ENCODE peak calls at places on chromosome 15, in six cellular contexts. M is A549, A is HepG2, L is K562, F is GM12878, T is upper lobe of left lung. G is an unnamed sample.

GRCh38 chr15:25694823-25695312 is 168.3 kb downstream of the ATP10A start:
- ATAC-seq in M (no peak), A (no peak), L (no peak), F (no peak), T (no peak), G (no peak)

GRCh38 chr15:90870354-90871096 is 2.1 kb downstream of the FURIN start:
- ATAC-seq in M (no peak), A (no peak), L (no peak), F (peak; percentile 30), T (no peak), G (no peak)

GRCh38 chr15:71124937-71125755 is 9.9 kb downstream of the THSD4 start:
- ATAC-seq in M (no peak), A (no peak), L (no peak), F (no peak), T (no peak), G (peak; percentile 46)

GRCh38 chr15:59002418-59002859 is 15.0 kb downstream of the RNF111 start:
- ATAC-seq in M (no peak), A (no peak), L (no peak), F (peak; percentile 85), T (peak; percentile 77), G (no peak)

GRCh38 chr15:41241251-41241964 is 10.3 kb downstream of the CHP1 start:
- ATAC-seq in M (no peak), A (peak; percentile 89), L (peak; percentile 74), F (no peak), T (no peak), G (no peak)

GRCh38 chr15:52294881-52295420 is 653 bp downstream of the MYO5C start:
- ATAC-seq in M (peak; percentile 32), A (peak; percentile 71), L (no peak), F (peak; percentile 14), T (peak; percentile 15), G (peak; percentile 11)

GRCh38 chr15:31489801-31490646 is 163.4 kb downstream of the KLF13 start:
- ATAC-seq in M (peak; percentile 76), A (peak; percentile 64), L (peak; percentile 72), F (peak; percentile 30), T (peak; percentile 82), G (no peak)

GRCh38 chr15:58139631-58140522 is 1.7 kb downstream of the AQP9 start:
- ATAC-seq in M (no peak), A (no peak), L (no peak), F (no peak), T (peak; percentile 79), G (peak; percentile 60)

GRCh38 chr15:22904736-22905135 is 66.3 kb downstream of the NIPA2 start:
- ATAC-seq in M (no peak), A (no peak), L (no peak), F (no peak), T (no peak), G (no peak)

GRCh38 chr15:92903956-92904831 is 4.1 kb downstream of the CHD2 start:
- ATAC-seq in M (peak; percentile 90), A (peak; percentile 90), L (peak; percentile 82), F (peak; percentile 78), T (peak; percentile 95), G (peak; percentile 94)

GRCh38 chr15:67080900-67081431 is 15.6 kb downstream of the SMAD3 start:
- ATAC-seq in M (peak; percentile 7), A (peak; percentile 23), L (peak; percentile 54), F (peak; percentile 58), T (peak; percentile 65), G (peak; percentile 25)

GRCh38 chr15:91289324-91289723 is 189.3 kb downstream of the SV2B start:
- ATAC-seq in M (peak; percentile 48), A (peak; percentile 55), L (peak; percentile 82), F (peak; percentile 34), T (no peak), G (no peak)

GRCh38 chr15:99708563-99708962 is 24.7 kb downstream of the LYSMD4 start:
- ATAC-seq in M (peak; percentile 81), A (no peak), L (peak; percentile 76), F (no peak), T (peak; percentile 92), G (peak; percentile 87)

GRCh38 chr15:46548989-46549388 is 914.2 kb downstream of the SQOR start:
- ATAC-seq in M (no peak), A (no peak), L (no peak), F (no peak), T (no peak), G (no peak)

GRCh38 chr15:50438251-50438650 is 14.0 kb downstream of the USP8 start:
- ATAC-seq in M (no peak), A (no peak), L (no peak), F (no peak), T (no peak), G (no peak)

GRCh38 chr15:48939686-48940085 is 24.0 kb downstream of the SHC4 start:
- ATAC-seq in M (peak; percentile 87), A (no peak), L (no peak), F (no peak), T (peak; percentile 70), G (no peak)

GRCh38 chr15:57691082-57691481 is 15.4 kb upstream of the POLR2M start:
- ATAC-seq in M (no peak), A (no peak), L (no peak), F (no peak), T (no peak), G (no peak)

GRCh38 chr15:42511010-42511396 is 15.6 kb downstream of the SNAP23 start:
- ATAC-seq in M (no peak), A (no peak), L (no peak), F (no peak), T (peak; percentile 82), G (peak; percentile 54)

GRCh38 chr15:94791516-94791915 is 560.2 kb downstream of the MCTP2 start:
- ATAC-seq in M (no peak), A (no peak), L (no peak), F (no peak), T (no peak), G (no peak)

GRCh38 chr15:79381593-79381992 is 50.5 kb upstream of the MINAR1 start:
- ATAC-seq in M (peak; percentile 33), A (peak; percentile 61), L (no peak), F (no peak), T (no peak), G (no peak)

GRCh38 chr15:57415559-57415958 is 39.3 kb downstream of the CGNL1 start:
- ATAC-seq in M (no peak), A (no peak), L (no peak), F (no peak), T (no peak), G (no peak)

GRCh38 chr15:72229947-72230196 is 1.1 kb downstream of the PKM start:
- ATAC-seq in M (no peak), A (no peak), L (peak; percentile 5), F (no peak), T (no peak), G (no peak)

GRCh38 chr15:78838480-78838879 is 27.2 kb upstream of the ADAMTS7 start:
- ATAC-seq in M (no peak), A (no peak), L (no peak), F (no peak), T (peak; percentile 41), G (peak; percentile 69)

GRCh38 chr15:48721061-48721810 is 75.7 kb upstream of the FBN1 start:
- ATAC-seq in M (no peak), A (no peak), L (no peak), F (no peak), T (peak; percentile 77), G (peak; percentile 72)

GRCh38 chr15:71899665-71900064 is 89.3 kb downstream of the NR2E3 start:
- ATAC-seq in M (no peak), A (no peak), L (no peak), F (no peak), T (no peak), G (no peak)

GRCh38 chr15:52234596-52235541 is 43.7 kb upstream of the GNB5 start:
- ATAC-seq in M (peak; percentile 41), A (no peak), L (no peak), F (peak; percentile 43), T (no peak), G (no peak)

GRCh38 chr15:26937134-26937533 is 33.8 kb upstream of the GABRG3 start:
- ATAC-seq in M (no peak), A (no peak), L (no peak), F (no peak), T (no peak), G (no peak)

DNA sequence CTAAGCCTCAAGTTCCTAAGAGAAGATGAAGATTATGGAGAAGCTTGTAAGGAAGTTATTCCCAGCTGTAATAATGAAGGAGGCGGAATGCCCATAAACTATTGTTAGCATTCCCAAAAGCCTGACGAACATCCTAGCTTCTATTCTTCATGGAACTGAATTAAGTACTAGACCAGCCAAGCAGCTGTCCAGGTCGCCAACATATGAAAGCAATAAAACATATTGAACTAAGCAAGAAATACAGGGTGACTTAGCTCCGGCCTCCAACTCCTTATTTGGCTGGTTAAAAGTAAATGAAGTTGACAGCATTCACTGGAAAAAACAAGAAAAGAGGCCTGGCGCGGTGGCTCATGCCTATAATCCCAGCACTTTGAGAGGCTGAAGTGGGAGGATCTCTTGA is 174.0 kb upstream of the TPM1 start:
- ATAC-seq in M (no peak), A (no peak), L (no peak), F (no peak), T (no peak), G (no peak)
- TF ChIP-seq EP300 in M (no peak), A (no peak), L (no peak), F (no peak), T (no peak), G (no peak)

GRCh38 chr15:84980196-84981053 is 1.2 kb upstream of the PDE8A start:
- ATAC-seq in M (peak; percentile 86), A (peak; percentile 77), L (peak; percentile 77), F (peak; percentile 78), T (peak; percentile 88), G (peak; percentile 79)
- TF ChIP-seq POLR2A in M (peak; percentile 90), A (peak; percentile 51), L (peak; percentile 66), F (peak; percentile 70), T (no peak), G (peak; percentile 28)

GRCh38 chr15:35854398-35854797 is 308.4 kb upstream of the DPH6 start:
- ATAC-seq in M (no peak), A (no peak), L (no peak), F (no peak), T (no peak), G (no peak)
- TF ChIP-seq EP300 in M (no peak), A (no peak), L (no peak), F (no peak), T (no peak), G (no peak)

DNA sequence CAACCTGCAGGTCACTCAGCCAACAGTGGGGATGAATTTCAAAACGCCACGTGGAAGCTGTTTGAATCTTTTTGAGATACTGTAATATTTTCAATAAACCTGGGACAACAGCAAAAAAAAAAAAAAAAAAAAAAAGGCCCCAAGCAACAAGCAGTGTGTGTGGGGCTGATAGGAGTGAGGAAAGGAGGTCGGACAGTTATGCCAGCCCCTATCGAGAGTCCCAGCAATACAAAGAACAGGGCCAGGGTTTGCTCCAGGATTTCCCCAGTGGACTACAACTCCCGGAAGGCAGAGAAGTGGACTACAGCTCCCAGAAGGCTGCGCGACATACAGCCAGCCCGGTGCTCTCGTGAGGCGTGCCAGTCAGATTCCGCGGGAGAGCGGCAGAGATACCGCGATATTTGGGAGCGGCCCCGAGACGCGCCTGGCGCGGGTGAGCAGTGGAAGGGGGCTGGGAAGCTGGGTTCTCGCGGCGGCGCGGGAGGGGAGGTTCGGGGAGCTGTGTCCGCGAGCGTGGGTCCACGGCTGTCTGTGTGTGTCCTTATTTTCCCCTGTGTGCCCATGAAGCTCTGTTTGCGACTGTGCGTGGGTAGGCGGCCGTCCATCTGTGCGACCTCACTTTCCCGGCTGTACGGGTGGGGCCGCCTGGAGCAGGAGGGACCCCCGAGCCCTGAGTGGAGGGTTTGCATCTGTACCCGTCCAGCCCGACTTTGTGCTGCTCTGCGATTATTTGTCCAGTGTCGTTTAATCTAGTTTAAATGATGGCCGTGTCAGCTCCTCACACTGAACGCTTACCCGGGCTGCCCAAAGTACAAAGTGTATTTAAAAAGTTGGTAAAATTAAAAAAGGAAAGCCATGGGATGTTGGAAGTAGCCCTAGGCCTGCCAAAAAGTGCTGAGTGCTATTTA is at the start of gene PPCDC:
- ATAC-seq in M (peak; percentile 99), A (peak; percentile 98), L (peak; percentile 98), F (peak; percentile 99), T (peak; percentile 99), G (peak; percentile 99)
- TF ChIP-seq POLR2A in M (peak; percentile 98), A (peak; percentile 95), L (peak; percentile 99), F (peak; percentile 99), T (peak; percentile 92), G (peak; percentile 79)

G was measured in gastroesophageal sphincter.